ENCODE peak calls at places on chromosomes 13 and 19, in nine cellular contexts. S is T-helper 2 cell; X is COR-L47; C is activated naive CD8-positive, alpha-beta T cell treated with anti-CD3 and anti-CD28 coated beads for 36 hours; H is neural crest cell; B is tibial artery; K is naive thymus-derived CD8-positive, alpha-beta T cell; L is GOT3; P is AG10803. V is an unnamed sample.

GRCh38 chr19:50705422-50706019 is 14.1 kb downstream of the SHANK1 start:
- DNase-seq in S (no peak), X (no peak), C (no peak), H (peak; percentile 39), B (no peak), K (peak; percentile 59), L (no peak), P (peak; percentile 67), V (no peak)

GRCh38 chr19:35896643-35897040 is 3.7 kb downstream of the NFKBID start:
- DNase-seq in S (no peak), X (no peak), C (no peak), H (no peak), B (no peak), K (no peak), L (no peak), P (no peak), V (no peak)

GRCh38 chr19:45935267-45935666 is 20.7 kb upstream of the NANOS2 start:
- DNase-seq in S (no peak), X (no peak), C (no peak), H (no peak), B (no peak), K (no peak), L (no peak), P (no peak), V (no peak)

GRCh38 chr19:6970478-6970877 is 50.8 kb downstream of the MBD3L2B start:
- DNase-seq in S (no peak), X (no peak), C (no peak), H (no peak), B (no peak), K (no peak), L (no peak), P (no peak), V (no peak)

GRCh38 chr13:42225051-42225450 is 46.9 kb upstream of the AKAP11 start:
- DNase-seq in S (no peak), X (no peak), C (no peak), H (no peak), B (no peak), K (no peak), L (no peak), P (no peak), V (no peak)

GRCh38 chr13:46961719-46962118 is 64.9 kb upstream of the HTR2A start:
- DNase-seq in S (no peak), X (no peak), C (no peak), H (no peak), B (peak; percentile 23), K (no peak), L (no peak), P (peak; percentile 83), V (peak; percentile 65)

GRCh38 chr13:27638521-27638920 is 16.8 kb downstream of the POLR1D start:
- DNase-seq in S (no peak), X (no peak), C (no peak), H (no peak), B (no peak), K (no peak), L (no peak), P (peak; percentile 69), V (no peak)

GRCh38 chr19:38559428-38560401 is 58.0 kb downstream of the MAP4K1 start:
- DNase-seq in S (peak; percentile 20), X (no peak), C (no peak), H (no peak), B (no peak), K (no peak), L (no peak), P (peak; percentile 2), V (no peak)

GRCh38 chr19:2633693-2634075 is 68.8 kb downstream of the GNG7 start:
- DNase-seq in S (no peak), X (no peak), C (no peak), H (no peak), B (no peak), K (no peak), L (no peak), P (no peak), V (no peak)

GRCh38 chr13:67278230-67278629 is 48.1 kb upstream of the PCDH9 start:
- DNase-seq in S (no peak), X (no peak), C (no peak), H (no peak), B (no peak), K (no peak), L (no peak), P (peak; percentile 95), V (peak; percentile 97)

GRCh38 chr13:113855931-113856715 is 7.8 kb downstream of the GAS6 start:
- DNase-seq in S (no peak), X (no peak), C (no peak), H (no peak), B (no peak), K (peak; percentile 11), L (no peak), P (no peak), V (no peak)

GRCh38 chr19:30118760-30119159 is 176.7 kb downstream of the URI1 start:
- DNase-seq in S (no peak), X (no peak), C (no peak), H (no peak), B (no peak), K (no peak), L (no peak), P (no peak), V (no peak)

GRCh38 chr19:52070496-52070895 is 21.9 kb upstream of the ZNF432 start:
- DNase-seq in S (no peak), X (no peak), C (no peak), H (no peak), B (no peak), K (no peak), L (no peak), P (no peak), V (no peak)

GRCh38 chr19:40542197-40542859 is 34.3 kb upstream of the SHKBP1 start:
- DNase-seq in S (no peak), X (no peak), C (no peak), H (no peak), B (peak; percentile 48), K (no peak), L (no peak), P (peak; percentile 80), V (no peak)

V was measured in astrocyte of the cerebellum.